ENCODE peak calls at places on chromosomes 4 and X, in eight cellular contexts. V is AG09309, H is ovary, T is tibial artery, P is uterus, S is PC-9, L is esophagus muscularis mucosa, X is endothelial cell. I is an unnamed sample.

GRCh38 chr4:148857234-148857972 is 415.2 kb upstream of the NR3C2 start:
- DNase-seq in T (no peak), S (no peak), X (no peak), V (no peak), P (no peak), L (no peak), H (no peak), I (no peak)

GRCh38 chrX:11143931-11144678 is 33.0 kb downstream of the HCCS start:
- DNase-seq in T (peak), V (peak), H (peak), P (peak), X (peak), L (no peak), S (peak), I (peak)

GRCh38 chrX:2325076-2325784 is 175.5 kb downstream of the DHRSX start:
- DNase-seq in H (peak), P (peak), L (no peak), V (peak), S (no peak), T (no peak), X (no peak), I (no peak)

GRCh38 chrX:40012039-40012799 is 85.5 kb downstream of the BCOR start:
- DNase-seq in X (peak), H (peak), L (no peak), T (peak), S (no peak), V (no peak), P (peak), I (peak)

GRCh38 chr4:114694770-114695169 is 96.2 kb downstream of the UGT8 start:
- DNase-seq in H (no peak), P (no peak), L (no peak), S (no peak), V (peak), X (no peak), T (no peak), I (no peak)

GRCh38 chr4:98720871-98721480 is 62.6 kb upstream of the TSPAN5 start:
- DNase-seq in H (no peak), P (no peak), L (peak), T (no peak), S (peak), X (no peak), V (no peak), I (no peak)

GRCh38 chrX:105282077-105282476 is 61.6 kb upstream of the TEX13A start:
- DNase-seq in T (no peak), L (no peak), S (no peak), X (no peak), V (no peak), P (no peak), H (no peak), I (no peak)

GRCh38 chr4:109395694-109396093 is 37.9 kb upstream of the SEC24B start:
- DNase-seq in S (no peak), V (no peak), X (no peak), L (no peak), T (no peak), P (no peak), H (no peak), I (no peak)

GRCh38 chr4:64581422-64581821 is 172.2 kb upstream of the TECRL start:
- DNase-seq in S (no peak), P (no peak), T (no peak), X (no peak), V (no peak), H (no peak), L (no peak), I (no peak)

GRCh38 chr4:92618968-92619367 is 315.2 kb downstream of the GRID2 start:
- DNase-seq in S (no peak), V (no peak), T (no peak), L (no peak), H (no peak), X (no peak), P (no peak), I (no peak)

GRCh38 chr4:26701786-26702227 is 117.9 kb downstream of the TBC1D19 start:
- DNase-seq in X (no peak), P (no peak), H (no peak), V (no peak), L (no peak), T (no peak), S (no peak), I (no peak)

GRCh38 chr4:93809773-93810172 is 18.8 kb upstream of the ATOH1 start:
- DNase-seq in L (no peak), H (peak), X (no peak), V (no peak), P (no peak), S (no peak), T (no peak), I (no peak)

GRCh38 chr4:22416403-22416802 is 99.5 kb downstream of the ADGRA3 start:
- DNase-seq in S (no peak), T (no peak), H (no peak), L (no peak), V (no peak), X (no peak), P (no peak), I (no peak)

GRCh38 chr4:56139241-56139827 is 190.6 kb downstream of the CEP135 start:
- DNase-seq in X (no peak), P (no peak), L (peak), H (no peak), S (no peak), V (no peak), T (no peak), I (no peak)

GRCh38 chrX:100410083-100410590 is at the start of gene PCDH19:
- DNase-seq in L (no peak), P (peak), T (no peak), H (peak), V (no peak), X (peak), S (no peak), I (peak)

GRCh38 chr4:51895158-51895557 is 52.2 kb downstream of the DCUN1D4 start:
- DNase-seq in L (no peak), T (no peak), H (no peak), P (no peak), V (no peak), S (no peak), X (no peak), I (no peak)

GRCh38 chr4:26290276-26290675 is 30.5 kb upstream of the RBPJ start:
- DNase-seq in T (no peak), S (no peak), X (no peak), P (no peak), V (no peak), H (no peak), L (no peak), I (no peak)

GRCh38 chr4:73067971-73068394 is 1.5 kb downstream of the COX18 start:
- DNase-seq in L (no peak), X (no peak), S (no peak), V (no peak), H (no peak), T (no peak), P (no peak), I (no peak)

GRCh38 chr4:26181616-26182015 is 139.2 kb upstream of the RBPJ start:
- DNase-seq in H (no peak), T (no peak), S (no peak), L (no peak), X (no peak), P (no peak), V (no peak), I (no peak)

GRCh38 chr4:187840814-187841213 is 154.8 kb upstream of the ZFP42 start:
- DNase-seq in V (no peak), S (no peak), X (no peak), T (no peak), P (no peak), L (no peak), H (no peak), I (no peak)

GRCh38 chrX:77894921-77895886 is at the start of gene MAGT1:
- DNase-seq in L (peak), V (peak), T (peak), P (peak), S (peak), H (peak), X (peak), I (peak)
- TF ChIP-seq CTCF in L (no peak), V (no peak), T (no peak), P (no peak), S (no peak), H (no peak), X (no peak), I (no peak)

GRCh38 chr4:7295917-7296660 is 103.8 kb downstream of the SORCS2 start:
- DNase-seq in V (no peak), S (no peak), X (peak), L (no peak), P (peak), H (peak), T (no peak), I (peak)
- TF ChIP-seq CTCF in V (peak), S (peak), X (peak), L (peak), P (peak), H (peak), T (peak), I (peak)

DNA sequence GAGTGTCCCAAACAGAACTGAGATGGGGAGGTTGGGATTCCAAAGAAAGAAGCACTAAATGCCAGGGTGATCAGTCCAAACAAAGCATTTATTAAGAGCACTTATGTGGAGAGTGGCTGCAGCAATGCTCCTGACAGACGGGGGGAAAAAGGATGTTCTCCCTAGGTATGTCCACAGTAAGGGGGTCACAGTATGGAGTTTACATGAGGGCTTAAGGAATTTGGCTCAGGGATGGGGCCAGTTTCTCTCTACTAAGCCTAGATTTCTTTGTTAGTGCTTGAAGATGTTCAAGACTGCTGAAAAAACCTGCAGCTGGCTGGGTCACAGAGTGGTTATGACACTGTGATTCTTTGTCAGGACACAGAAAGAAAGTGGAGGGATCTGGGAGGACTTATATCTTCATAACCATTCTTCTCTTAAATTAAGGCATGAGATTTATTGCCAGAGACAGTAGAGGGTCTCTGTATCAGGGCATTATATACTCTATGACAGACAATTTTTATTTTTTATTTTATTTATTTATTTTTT is 1468.0 kb downstream of the C4orf33 start:
- DNase-seq in P (no peak), X (no peak), V (no peak), L (no peak), S (no peak), T (no peak), H (no peak), I (no peak)
- TF ChIP-seq CTCF in P (no peak), X (no peak), V (no peak), L (no peak), S (no peak), T (no peak), H (no peak), I (no peak)

DNA sequence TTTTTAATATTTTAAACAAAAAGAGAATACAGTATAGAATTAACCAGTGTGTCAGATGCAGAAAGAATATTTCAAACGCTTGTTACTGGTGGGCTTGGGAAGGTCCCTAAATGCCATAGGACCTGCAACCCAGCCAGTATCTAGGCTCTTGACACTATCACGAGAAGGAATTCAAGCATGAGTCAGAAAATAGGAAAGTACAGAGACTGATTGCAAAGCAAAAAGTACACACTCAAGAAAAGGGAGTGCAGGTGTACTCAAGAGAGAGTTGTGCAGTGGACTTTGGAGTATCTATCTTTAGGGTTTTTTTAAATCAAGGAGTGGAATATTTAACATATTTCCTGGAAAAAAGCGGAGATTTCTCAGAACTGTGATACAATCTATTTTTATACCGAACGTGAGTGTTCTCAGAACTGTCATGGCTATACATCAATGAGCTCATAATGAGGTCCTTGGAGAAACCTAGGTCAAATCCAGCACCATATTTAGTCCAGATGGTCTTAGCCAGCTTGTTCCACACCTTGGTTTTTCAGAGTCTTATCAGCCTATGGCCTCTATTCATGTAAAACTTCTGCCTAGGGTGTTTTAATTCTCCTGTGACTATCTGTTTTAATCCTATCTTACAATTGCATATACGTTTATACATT is 291.8 kb upstream of the FAT4 start:
- DNase-seq in S (no peak), X (no peak), H (no peak), V (no peak), T (no peak), P (no peak), L (no peak), I (no peak)
- TF ChIP-seq CTCF in S (no peak), X (no peak), H (no peak), V (no peak), T (no peak), P (no peak), L (no peak), I (no peak)